ENCODE peak calls at places on chromosomes 6 and 20, in four cellular contexts. P, U, N and E are unnamed samples.

GRCh38 chr20:47843886-47844567 is 58.7 kb upstream of the SULF2 start:
- DNase-seq in P (no peak), U (no peak), N (no peak), E (no peak)

GRCh38 chr6:36127462-36128016 is 2.8 kb upstream of the MAPK13 start:
- DNase-seq in N (peak; percentile 82), U (peak; percentile 97), P (no peak), E (peak; percentile 96)

GRCh38 chr6:73586416-73586974 is 65.7 kb upstream of the EEF1A1 start:
- DNase-seq in P (peak; percentile 43), N (peak; percentile 66), U (peak; percentile 23), E (peak; percentile 48)

GRCh38 chr20:34526466-34526865 is 10.2 kb downstream of the DYNLRB1 start:
- DNase-seq in N (no peak), U (no peak), P (no peak), E (no peak)

GRCh38 chr6:49410564-49410963 is 52.5 kb downstream of the MMUT start:
- DNase-seq in U (no peak), P (no peak), N (no peak), E (no peak)

GRCh38 chr6:136923116-136923953 is 1.2 kb downstream of the SLC35D3 start:
- DNase-seq in N (no peak), P (no peak), U (no peak), E (no peak)

GRCh38 chr6:141946502-141946901 is 186.2 kb upstream of the GJE1 start:
- DNase-seq in N (no peak), P (no peak), U (no peak), E (no peak)

GRCh38 chr20:35991142-35991771 is 22.9 kb downstream of the CNBD2 start:
- DNase-seq in N (peak; percentile 51), P (peak; percentile 18), U (peak; percentile 31), E (peak; percentile 54)

GRCh38 chr20:34369265-34369664 is 6.2 kb downstream of the ITCH start:
- DNase-seq in N (no peak), P (no peak), U (no peak), E (no peak)

GRCh38 chr6:135941275-135941674 is 89.8 kb downstream of the PDE7B start:
- DNase-seq in P (no peak), N (peak; percentile 67), U (peak; percentile 70), E (peak; percentile 83)

GRCh38 chr6:4125933-4126864 is 9.2 kb downstream of the ECI2 start:
- DNase-seq in P (peak; percentile 29), N (peak; percentile 90), U (peak; percentile 81), E (peak; percentile 87)

GRCh38 chr6:150391890-150392289 is 23.1 kb downstream of the IYD start:
- DNase-seq in N (no peak), P (no peak), U (no peak), E (peak; percentile 31)

GRCh38 chr20:59850018-59850641 is 83.3 kb downstream of the SYCP2 start:
- DNase-seq in U (peak; percentile 12), N (peak; percentile 45), P (no peak), E (peak; percentile 63)

GRCh38 chr6:155177369-155177961 is 86.3 kb upstream of the CLDN20 start:
- DNase-seq in N (peak; percentile 88), P (peak; percentile 85), U (peak; percentile 48), E (peak; percentile 89)

GRCh38 chr20:32855387-32855786 is 3.3 kb upstream of the EFCAB8 start:
- DNase-seq in U (no peak), P (no peak), N (no peak), E (no peak)

GRCh38 chr20:51529027-51529749 is 13.3 kb downstream of the NFATC2 start:
- DNase-seq in P (no peak), U (peak; percentile 43), N (peak; percentile 47), E (peak; percentile 66)

GRCh38 chr6:6970851-6971250 is 136.9 kb upstream of the RREB1 start:
- DNase-seq in N (no peak), P (no peak), U (no peak), E (no peak)

GRCh38 chr20:54043044-54043967 is 27.1 kb downstream of the BCAS1 start:
- DNase-seq in P (no peak), N (no peak), U (no peak), E (no peak)

GRCh38 chr6:32604434-32604877 is 14.8 kb upstream of the HLA-DRB1 start:
- DNase-seq in U (no peak), N (no peak), P (no peak), E (no peak)

GRCh38 chr20:50728981-50729874 is 2.2 kb upstream of the PARD6B start:
- DNase-seq in N (no peak), U (no peak), P (no peak), E (no peak)

GRCh38 chr6:47924001-47924400 is 142.2 kb downstream of the OPN5 start:
- DNase-seq in P (no peak), N (no peak), U (no peak), E (no peak)

GRCh38 chr6:8061736-8062135 is 2.5 kb downstream of the BLOC1S5 start:
- DNase-seq in N (no peak), P (no peak), U (no peak), E (no peak)

GRCh38 chr6:56172144-56172543 is 75.2 kb downstream of the COL21A1 start:
- DNase-seq in N (no peak), U (no peak), P (no peak), E (no peak)

GRCh38 chr6:93295631-93296030 is 123.7 kb downstream of the EPHA7 start:
- DNase-seq in U (no peak), N (no peak), P (no peak), E (no peak)

GRCh38 chr6:118299023-118299422 is 249.1 kb upstream of the PLN start:
- DNase-seq in N (no peak), P (no peak), U (no peak), E (no peak)

GRCh38 chr20:3580412-3580811 is 82.8 kb downstream of the GFRA4 start:
- DNase-seq in P (no peak), N (no peak), U (no peak), E (no peak)
- TF ChIP-seq CTCF in P (no peak), N (no peak), U (no peak), E (no peak)

GRCh38 chr6:165232277-165232654 is 77.1 kb downstream of the C6orf118 start:
- DNase-seq in N (no peak), U (no peak), P (no peak), E (no peak)

GRCh38 chr6:165229216-165229615 is 80.2 kb downstream of the C6orf118 start:
- DNase-seq in P (no peak), N (no peak), U (no peak), E (no peak)

GRCh38 chr6:165231177-165231576 is 78.2 kb downstream of the C6orf118 start:
- DNase-seq in P (no peak), N (no peak), U (no peak), E (no peak)

GRCh38 chr6:165233089-165233488 is 76.3 kb downstream of the C6orf118 start:
- DNase-seq in U (no peak), P (no peak), N (no peak), E (no peak)

DNA sequence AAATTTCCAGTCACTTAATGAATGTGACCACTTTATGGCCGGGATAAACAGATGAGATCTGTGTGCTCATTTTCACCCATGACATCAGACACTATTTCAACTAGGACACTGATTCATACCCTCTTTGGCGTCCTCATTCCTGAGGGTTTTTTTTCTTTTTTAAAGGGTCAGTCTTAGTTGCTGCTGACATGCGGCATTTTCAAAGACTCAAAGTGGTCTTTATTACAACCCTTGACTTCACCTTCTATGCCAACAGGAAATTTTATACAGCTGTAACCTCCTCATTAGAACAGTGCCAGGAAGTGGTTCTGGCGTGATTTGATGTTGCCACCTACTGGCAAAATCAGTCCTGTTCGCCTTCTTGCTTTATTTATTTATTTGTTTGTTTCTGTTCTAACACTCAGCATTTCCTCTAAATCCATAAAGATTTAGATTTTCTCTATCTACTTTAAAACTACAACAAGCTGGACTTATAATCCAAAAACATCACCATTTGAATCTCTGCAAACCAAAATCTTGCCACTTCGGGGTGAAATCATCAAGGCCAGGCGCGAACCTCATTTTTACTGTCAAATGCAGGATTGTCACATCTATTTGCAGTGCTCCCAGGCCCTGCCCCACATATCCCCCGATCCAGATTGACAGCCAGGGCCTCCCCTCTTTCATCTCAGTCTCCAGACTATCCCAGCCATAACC is 77.7 kb downstream of the C6orf118 start:
- DNase-seq in P (peak; percentile 9), N (peak; percentile 71), U (peak; percentile 3), E (peak; percentile 78)
- TF ChIP-seq CTCF in P (no peak), N (peak; percentile 66), U (peak; percentile 18), E (peak; percentile 66)

GRCh38 chr6:89237158-89237557 is 20.0 kb upstream of the GABRR1 start:
- DNase-seq in P (no peak), N (no peak), U (no peak), E (no peak)

GRCh38 chr6:89243331-89243629 is 26.1 kb upstream of the GABRR1 start:
- DNase-seq in N (no peak), U (peak; percentile 13), P (no peak), E (no peak)

GRCh38 chr6:89242574-89243330 is 25.6 kb upstream of the GABRR1 start:
- DNase-seq in N (peak; percentile 79), U (peak; percentile 21), P (no peak), E (peak; percentile 75)

GRCh38 chr6:89244237-89244985 is 27.3 kb upstream of the GABRR1 start:
- DNase-seq in P (no peak), N (no peak), U (no peak), E (no peak)

DNA sequence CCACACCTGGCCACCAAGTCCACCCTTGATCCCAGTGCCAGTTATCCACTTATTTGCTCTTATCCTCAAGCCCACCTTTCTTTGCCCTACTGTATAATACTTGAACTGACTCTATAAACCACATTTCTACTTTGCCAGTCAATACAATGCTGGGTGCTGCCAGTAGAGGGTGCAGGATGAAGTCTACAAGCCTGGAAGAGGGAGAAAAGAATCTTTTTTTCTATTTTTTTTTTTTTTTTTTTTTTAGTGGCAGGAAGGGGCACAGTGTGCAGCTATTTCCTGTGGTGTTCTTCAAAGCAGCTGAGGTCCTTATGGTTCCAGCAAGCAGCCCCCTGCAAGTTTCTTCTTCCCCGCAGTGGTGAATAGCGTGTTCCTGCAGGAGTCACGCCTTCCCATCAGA is 22.2 kb upstream of the GABRR1 start:
- DNase-seq in N (no peak), U (no peak), P (no peak), E (peak; percentile 15)
- TF ChIP-seq CTCF in N (peak; percentile 34), U (peak; percentile 26), P (no peak), E (peak; percentile 42)

DNA sequence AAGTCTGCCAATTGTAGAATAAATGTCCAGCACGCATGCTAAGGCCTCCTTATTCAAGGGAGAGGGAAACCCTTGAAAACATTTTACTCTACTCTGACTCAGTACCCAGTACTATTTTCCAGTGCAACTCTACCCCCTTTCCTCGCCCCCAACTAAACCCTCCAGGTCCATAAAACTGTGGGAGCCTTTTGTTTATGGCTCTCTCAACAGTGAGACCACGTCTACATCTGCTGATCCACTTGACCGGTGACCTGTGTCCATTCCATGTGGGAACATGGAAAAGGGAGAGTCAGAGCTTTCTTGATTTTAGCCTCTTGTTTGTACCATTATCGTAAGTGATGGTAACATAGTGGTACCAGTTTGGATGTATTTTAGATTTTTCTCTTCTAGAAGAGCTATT is 37.5 kb downstream of the PACRG start:
- DNase-seq in N (no peak), U (no peak), P (no peak), E (no peak)
- TF ChIP-seq CTCF in N (no peak), U (no peak), P (no peak), E (no peak)

GRCh38 chr6:160071805-160072687 is 49.6 kb upstream of the SLC22A1 start:
- DNase-seq in U (no peak), P (no peak), N (no peak), E (peak; percentile 18)
- TF ChIP-seq CTCF in U (peak; percentile 30), P (no peak), N (no peak), E (peak; percentile 28)

GRCh38 chr6:112600168-112600567 is 253.0 kb downstream of the RFPL4B start:
- DNase-seq in N (no peak), P (no peak), U (no peak), E (no peak)
- TF ChIP-seq CTCF in N (no peak), P (no peak), U (no peak), E (peak; percentile 13)

GRCh38 chr6:102064142-102064541 is 670.6 kb downstream of the GRIK2 start:
- DNase-seq in P (no peak), N (no peak), U (no peak), E (no peak)
- TF ChIP-seq CTCF in P (no peak), N (no peak), U (no peak), E (no peak)